ENCODE peak calls at places on chromosomes 1 and 21, in four cellular contexts. One of them, this sample, is unnamed.

GRCh38 chr1:49102752-49103151 is 326.1 kb upstream of the BEND5 start:
- DNase-seq in GM12865: peak; percentile 50
- DNase-seq in GM13977: no peak
- DNase-seq in hepatocyte: no peak
- DNase-seq in this sample: no peak

GRCh38 chr21:26840206-26840605 is 5.0 kb downstream of the ADAMTS1 start:
- DNase-seq in GM12865: no peak
- DNase-seq in GM13977: no peak
- DNase-seq in hepatocyte: no peak
- DNase-seq in this sample: peak; percentile 47

GRCh38 chr1:84782311-84782771 is 92.1 kb upstream of the SSX2IP start:
- DNase-seq in GM12865: peak; percentile 78
- DNase-seq in GM13977: peak; percentile 71
- DNase-seq in hepatocyte: peak; percentile 77
- DNase-seq in this sample: peak; percentile 88

GRCh38 chr1:218930879-218931278 is 242.8 kb upstream of the LYPLAL1 start:
- DNase-seq in GM12865: no peak
- DNase-seq in GM13977: no peak
- DNase-seq in hepatocyte: no peak
- DNase-seq in this sample: no peak

GRCh38 chr1:30868833-30869435 is 39.6 kb downstream of the SDC3 start:
- DNase-seq in GM12865: peak; percentile 86
- DNase-seq in GM13977: peak; percentile 55
- DNase-seq in hepatocyte: no peak
- DNase-seq in this sample: peak; percentile 40

GRCh38 chr1:1286313-1287261 is 6.4 kb downstream of the SCNN1D start:
- DNase-seq in GM12865: no peak
- DNase-seq in GM13977: no peak
- DNase-seq in hepatocyte: no peak
- DNase-seq in this sample: no peak

GRCh38 chr21:39079617-39080016 is 103.6 kb downstream of the PSMG1 start:
- DNase-seq in GM12865: no peak
- DNase-seq in GM13977: no peak
- DNase-seq in hepatocyte: no peak
- DNase-seq in this sample: no peak

GRCh38 chr1:221230605-221231004 is 351.4 kb downstream of the HLX start:
- DNase-seq in GM12865: no peak
- DNase-seq in GM13977: no peak
- DNase-seq in hepatocyte: no peak
- DNase-seq in this sample: no peak

GRCh38 chr21:37342046-37342632 is 24.4 kb upstream of the DYRK1A start:
- DNase-seq in GM12865: no peak
- DNase-seq in GM13977: no peak
- DNase-seq in hepatocyte: no peak
- DNase-seq in this sample: no peak

GRCh38 chr1:159854693-159855192 is 7.7 kb downstream of the VSIG8 start:
- DNase-seq in GM12865: peak; percentile 37
- DNase-seq in GM13977: peak; percentile 82
- DNase-seq in hepatocyte: peak; percentile 94
- DNase-seq in this sample: peak; percentile 83

GRCh38 chr1:20219991-20220390 is 33.7 kb upstream of the PLA2G2C start:
- DNase-seq in GM12865: no peak
- DNase-seq in GM13977: no peak
- DNase-seq in hepatocyte: no peak
- DNase-seq in this sample: no peak

GRCh38 chr1:42942444-42942843 is 16.2 kb downstream of the SLC2A1 start:
- DNase-seq in GM12865: peak; percentile 64
- DNase-seq in GM13977: no peak
- DNase-seq in hepatocyte: no peak
- DNase-seq in this sample: no peak

GRCh38 chr1:200977071-200977754 is 46.3 kb downstream of the KIF21B start:
- DNase-seq in GM12865: no peak
- DNase-seq in GM13977: no peak
- DNase-seq in hepatocyte: no peak
- DNase-seq in this sample: no peak

GRCh38 chr1:27109103-27109822 is 45.7 kb downstream of the SLC9A1 start:
- DNase-seq in GM12865: peak; percentile 36
- DNase-seq in GM13977: no peak
- DNase-seq in hepatocyte: no peak
- DNase-seq in this sample: peak; percentile 67

GRCh38 chr1:53414632-53415031 is 44.6 kb upstream of the DMRTB1 start:
- DNase-seq in GM12865: no peak
- DNase-seq in GM13977: no peak
- DNase-seq in hepatocyte: no peak
- DNase-seq in this sample: no peak

GRCh38 chr1:170555370-170555769 is 23.4 kb downstream of the GORAB start:
- DNase-seq in GM12865: no peak
- DNase-seq in GM13977: no peak
- DNase-seq in hepatocyte: no peak
- DNase-seq in this sample: no peak

GRCh38 chr1:67793562-67793961 is 39.7 kb downstream of the GNG12 start:
- DNase-seq in GM12865: no peak
- DNase-seq in GM13977: no peak
- DNase-seq in hepatocyte: no peak
- DNase-seq in this sample: no peak

GRCh38 chr1:214514032-214514818 is 37.2 kb downstream of the PTPN14 start:
- DNase-seq in GM12865: no peak
- DNase-seq in GM13977: no peak
- DNase-seq in hepatocyte: no peak
- DNase-seq in this sample: no peak

GRCh38 chr1:239608469-239608868 is 222.1 kb downstream of the CHRM3 start:
- DNase-seq in GM12865: no peak
- DNase-seq in GM13977: no peak
- DNase-seq in hepatocyte: no peak
- DNase-seq in this sample: no peak

GRCh38 chr1:16111771-16112557 is 38.5 kb upstream of the FAM131C start:
- DNase-seq in GM12865: no peak
- DNase-seq in GM13977: no peak
- DNase-seq in hepatocyte: peak; percentile 73
- DNase-seq in this sample: no peak

GRCh38 chr1:1604374-1605033 is 4.6 kb upstream of the FNDC10 start:
- DNase-seq in GM12865: no peak
- DNase-seq in GM13977: no peak
- DNase-seq in hepatocyte: no peak
- DNase-seq in this sample: no peak

GRCh38 chr1:110433803-110434202 is 17.1 kb upstream of the PROK1 start:
- DNase-seq in GM12865: peak; percentile 11
- DNase-seq in GM13977: no peak
- DNase-seq in hepatocyte: peak; percentile 87
- DNase-seq in this sample: peak; percentile 4

GRCh38 chr1:175090775-175091174 is 23.1 kb downstream of the TNN start:
- DNase-seq in GM12865: no peak
- DNase-seq in GM13977: no peak
- DNase-seq in hepatocyte: no peak
- DNase-seq in this sample: no peak

GRCh38 chr1:162485236-162485635 is 12.4 kb upstream of the UHMK1 start:
- DNase-seq in GM12865: no peak
- DNase-seq in GM13977: no peak
- DNase-seq in hepatocyte: no peak
- DNase-seq in this sample: no peak

GRCh38 chr1:169484107-169484506 is 1.6 kb downstream of the SLC19A2 start:
- DNase-seq in GM12865: no peak
- DNase-seq in GM13977: no peak
- DNase-seq in hepatocyte: no peak
- DNase-seq in this sample: no peak

GRCh38 chr1:233518344-233518743 is 95.6 kb upstream of the KCNK1 start:
- DNase-seq in GM12865: peak; percentile 62
- DNase-seq in GM13977: peak; percentile 32
- DNase-seq in hepatocyte: peak; percentile 44
- DNase-seq in this sample: peak; percentile 55

GRCh38 chr1:151828931-151829330 is 2.7 kb downstream of the RORC start:
- DNase-seq in GM12865: no peak
- DNase-seq in GM13977: no peak
- DNase-seq in hepatocyte: peak; percentile 80
- DNase-seq in this sample: peak; percentile 26

GRCh38 chr1:58923090-58923470 is 139.2 kb upstream of the JUN start:
- DNase-seq in GM12865: no peak
- DNase-seq in GM13977: no peak
- DNase-seq in hepatocyte: no peak
- DNase-seq in this sample: no peak

DNA sequence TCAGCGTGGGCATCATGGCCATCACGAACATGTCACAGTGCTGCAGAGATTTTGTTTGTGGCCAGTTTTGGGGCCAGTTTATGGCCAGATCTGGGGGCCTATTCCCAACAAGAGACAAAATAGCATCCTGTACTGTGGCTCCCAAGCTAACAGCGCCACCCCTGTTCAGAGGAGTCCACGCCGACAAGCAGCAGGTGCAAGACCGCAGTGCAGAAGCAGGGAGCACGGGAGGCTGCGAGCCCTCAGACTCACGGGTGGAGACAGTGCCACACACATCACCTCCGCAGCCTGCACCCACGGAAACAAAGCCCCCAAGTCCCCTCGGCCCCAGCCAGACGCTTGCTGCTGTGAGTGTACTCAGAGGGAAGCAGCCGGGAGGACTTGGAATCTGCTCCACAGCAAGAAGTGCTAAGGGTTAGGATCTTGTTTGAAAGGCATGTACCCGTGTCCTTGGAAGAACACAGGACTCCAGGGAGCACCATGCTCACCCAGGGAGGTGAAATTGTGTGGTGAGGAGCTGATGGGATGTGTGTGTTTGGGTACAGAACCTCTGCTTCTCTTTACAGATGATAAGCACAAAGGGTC is 7.1 kb downstream of the TCP10L start:
- DNase-seq in GM12865: no peak
- DNase-seq in GM13977: no peak
- DNase-seq in hepatocyte: no peak
- DNase-seq in this sample: peak; percentile 59
- TF ChIP-seq CTCF in GM12865: no peak
- TF ChIP-seq CTCF in GM13977: peak; percentile 48
- TF ChIP-seq CTCF in hepatocyte: peak; percentile 9
- TF ChIP-seq CTCF in this sample: peak; percentile 32

DNA sequence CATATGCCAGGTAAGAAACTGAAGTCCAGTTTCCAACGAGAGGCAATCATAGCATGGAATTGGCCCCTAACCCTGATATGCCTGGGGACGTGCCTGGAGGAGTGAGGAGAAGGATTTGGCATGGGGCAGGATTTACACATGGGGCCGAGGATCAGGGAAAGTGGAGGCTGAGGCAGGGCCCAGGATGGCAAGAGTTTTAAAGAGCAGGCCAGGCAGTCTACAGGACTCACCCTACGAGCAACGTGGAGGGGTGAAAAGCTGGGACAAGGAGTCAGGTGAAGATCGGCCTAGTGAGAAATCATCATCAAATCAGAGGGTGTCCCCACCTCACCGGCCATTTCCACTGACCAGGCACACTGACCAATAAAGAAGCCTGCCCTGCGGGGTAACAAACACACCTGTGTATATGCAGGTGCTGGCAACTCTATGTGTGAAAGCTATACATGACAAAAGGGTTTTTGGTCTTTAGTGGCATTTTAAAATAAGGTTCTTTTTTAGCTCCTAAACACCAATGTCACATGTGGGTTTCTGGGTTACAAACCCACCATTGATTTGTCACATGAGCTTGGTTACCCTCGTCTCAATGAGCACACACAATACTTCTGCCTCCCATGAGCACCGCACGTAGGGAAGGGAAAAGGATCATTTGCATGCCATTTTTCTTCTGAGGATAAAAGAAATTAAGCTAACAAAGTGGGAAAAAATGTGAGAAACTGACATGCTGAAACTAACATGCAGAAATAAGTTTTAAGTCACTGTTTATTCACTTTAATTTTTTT is 168.1 kb upstream of the EDN2 start:
- DNase-seq in GM12865: no peak
- DNase-seq in GM13977: no peak
- DNase-seq in hepatocyte: no peak
- DNase-seq in this sample: no peak
- TF ChIP-seq CTCF in GM12865: no peak
- TF ChIP-seq CTCF in GM13977: no peak
- TF ChIP-seq CTCF in hepatocyte: no peak
- TF ChIP-seq CTCF in this sample: no peak

GRCh38 chr1:2801535-2802291 is at the start of gene TTC34:
- DNase-seq in GM12865: peak; percentile 39
- DNase-seq in GM13977: no peak
- DNase-seq in hepatocyte: no peak
- DNase-seq in this sample: peak; percentile 75
- TF ChIP-seq CTCF in GM12865: peak; percentile 56
- TF ChIP-seq CTCF in GM13977: no peak
- TF ChIP-seq CTCF in hepatocyte: no peak
- TF ChIP-seq CTCF in this sample: peak; percentile 37

GRCh38 chr1:107056426-107057196 is at the start of gene PRMT6:
- DNase-seq in GM12865: peak; percentile 90
- DNase-seq in GM13977: peak; percentile 83
- DNase-seq in hepatocyte: peak; percentile 89
- DNase-seq in this sample: peak; percentile 87
- TF ChIP-seq CTCF in GM12865: no peak
- TF ChIP-seq CTCF in GM13977: peak; percentile 34
- TF ChIP-seq CTCF in hepatocyte: no peak
- TF ChIP-seq CTCF in this sample: no peak

DNA sequence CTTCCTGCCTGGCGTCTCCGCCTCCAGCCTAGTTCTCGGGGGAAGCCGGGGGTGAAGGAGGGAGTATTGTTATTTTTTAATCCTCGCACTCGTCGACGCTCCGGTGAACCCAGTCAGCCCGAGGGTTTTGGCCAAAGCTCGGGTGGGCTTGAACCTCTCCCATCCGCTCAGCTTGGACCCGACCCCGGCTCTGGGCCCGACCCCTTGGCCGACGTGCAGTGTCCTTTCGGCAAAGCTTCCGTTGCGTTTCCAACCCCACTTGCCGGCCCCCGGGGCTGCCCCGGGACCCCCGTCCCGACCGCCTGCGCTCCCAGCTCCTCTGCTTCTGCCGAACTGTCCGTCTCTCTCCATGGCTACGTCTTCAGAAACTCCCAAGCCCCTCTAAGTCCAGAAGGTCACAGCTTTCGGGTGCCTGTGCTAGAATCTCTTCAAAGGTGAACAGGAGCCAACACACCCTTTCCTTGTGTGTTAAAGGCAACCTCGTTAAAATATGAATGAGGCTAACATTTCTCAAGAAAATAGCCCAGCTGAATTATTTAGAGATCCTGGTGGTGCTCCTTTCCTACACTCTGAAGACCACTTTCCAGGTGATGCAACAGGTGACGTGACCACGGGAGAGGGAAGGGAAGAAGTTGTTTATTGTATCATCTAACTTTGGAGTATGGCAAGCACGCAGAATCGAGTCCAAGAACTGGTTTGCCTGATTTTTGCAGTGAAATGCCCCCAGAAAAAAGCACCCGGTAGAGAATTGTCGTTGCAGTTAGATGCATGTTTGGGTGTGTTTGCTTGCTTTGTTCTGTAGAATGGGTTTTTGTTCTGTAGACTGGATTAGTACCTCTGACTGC is 735 bp downstream of the DESI2 start:
- DNase-seq in GM12865: no peak
- DNase-seq in GM13977: peak; percentile 25
- DNase-seq in hepatocyte: peak; percentile 22
- DNase-seq in this sample: no peak
- TF ChIP-seq CTCF in GM12865: no peak
- TF ChIP-seq CTCF in GM13977: no peak
- TF ChIP-seq CTCF in hepatocyte: no peak
- TF ChIP-seq CTCF in this sample: no peak

This sample was measured in activated CD8-positive, alpha-beta T cell treated with anti-CD3 and anti-CD28 coated beads for 36 hours.